ENCODE peak calls at places on chromosomes 3 and 15, in five cellular contexts. One of them, this sample, is unnamed.
A peak's percentile ranks its signal among the peaks of the same experiment; 100 is the strongest.

GRCh38 chr3:113606539-113607218 is 74.3 kb downstream of the SIDT1 start:
- DNase-seq in mucosa of descending colon: no peak
- DNase-seq in stimulated activated CD4-positive, alpha-beta T cell treated with anti-CD3 and anti-CD28 coated beads, Interleukin-2, amount 100 ng/mL, for 24 hours: peak; percentile 32
- DNase-seq in activated T-cell treated with anti-CD3 and anti-CD28 coated beads, Interleukin-2, amount 50 U/mL, for 24 hours: peak; percentile 36
- DNase-seq in fibroblast of mammary gland: no peak
- DNase-seq in this sample: no peak

GRCh38 chr3:32420138-32420981 is 28.7 kb downstream of the CMTM7 start:
- DNase-seq in mucosa of descending colon: no peak
- DNase-seq in fibroblast of mammary gland: no peak
- DNase-seq in stimulated activated CD4-positive, alpha-beta T cell treated with anti-CD3 and anti-CD28 coated beads, Interleukin-2, amount 100 ng/mL, for 24 hours: peak; percentile 44
- DNase-seq in activated T-cell treated with anti-CD3 and anti-CD28 coated beads, Interleukin-2, amount 50 U/mL, for 24 hours: no peak
- DNase-seq in this sample: no peak

GRCh38 chr15:53910852-53911251 is 67.4 kb upstream of the UNC13C start:
- DNase-seq in fibroblast of mammary gland: no peak
- DNase-seq in stimulated activated CD4-positive, alpha-beta T cell treated with anti-CD3 and anti-CD28 coated beads, Interleukin-2, amount 100 ng/mL, for 24 hours: no peak
- DNase-seq in activated T-cell treated with anti-CD3 and anti-CD28 coated beads, Interleukin-2, amount 50 U/mL, for 24 hours: no peak
- DNase-seq in mucosa of descending colon: peak; percentile 51
- DNase-seq in this sample: no peak

GRCh38 chr3:106809633-106810460 is 567.4 kb upstream of the CCDC54 start:
- DNase-seq in stimulated activated CD4-positive, alpha-beta T cell treated with anti-CD3 and anti-CD28 coated beads, Interleukin-2, amount 100 ng/mL, for 24 hours: no peak
- DNase-seq in activated T-cell treated with anti-CD3 and anti-CD28 coated beads, Interleukin-2, amount 50 U/mL, for 24 hours: no peak
- DNase-seq in mucosa of descending colon: no peak
- DNase-seq in fibroblast of mammary gland: peak; percentile 36
- DNase-seq in this sample: no peak

GRCh38 chr3:191065183-191065805 is 133.7 kb upstream of the OSTN start:
- DNase-seq in mucosa of descending colon: no peak
- DNase-seq in stimulated activated CD4-positive, alpha-beta T cell treated with anti-CD3 and anti-CD28 coated beads, Interleukin-2, amount 100 ng/mL, for 24 hours: no peak
- DNase-seq in fibroblast of mammary gland: peak; percentile 94
- DNase-seq in activated T-cell treated with anti-CD3 and anti-CD28 coated beads, Interleukin-2, amount 50 U/mL, for 24 hours: no peak
- DNase-seq in this sample: no peak

GRCh38 chr3:39809181-39809994 is at the start of gene MYRIP:
- DNase-seq in stimulated activated CD4-positive, alpha-beta T cell treated with anti-CD3 and anti-CD28 coated beads, Interleukin-2, amount 100 ng/mL, for 24 hours: peak; percentile 27
- DNase-seq in activated T-cell treated with anti-CD3 and anti-CD28 coated beads, Interleukin-2, amount 50 U/mL, for 24 hours: no peak
- DNase-seq in fibroblast of mammary gland: no peak
- DNase-seq in mucosa of descending colon: peak; percentile 69
- DNase-seq in this sample: peak; percentile 18

GRCh38 chr3:78496458-78496857 is 1271.3 kb downstream of the ROBO1 start:
- DNase-seq in fibroblast of mammary gland: no peak
- DNase-seq in activated T-cell treated with anti-CD3 and anti-CD28 coated beads, Interleukin-2, amount 50 U/mL, for 24 hours: no peak
- DNase-seq in mucosa of descending colon: no peak
- DNase-seq in stimulated activated CD4-positive, alpha-beta T cell treated with anti-CD3 and anti-CD28 coated beads, Interleukin-2, amount 100 ng/mL, for 24 hours: no peak
- DNase-seq in this sample: no peak

GRCh38 chr3:123750659-123751420 is 133.3 kb downstream of the MYLK start:
- DNase-seq in stimulated activated CD4-positive, alpha-beta T cell treated with anti-CD3 and anti-CD28 coated beads, Interleukin-2, amount 100 ng/mL, for 24 hours: no peak
- DNase-seq in fibroblast of mammary gland: peak; percentile 78
- DNase-seq in activated T-cell treated with anti-CD3 and anti-CD28 coated beads, Interleukin-2, amount 50 U/mL, for 24 hours: no peak
- DNase-seq in mucosa of descending colon: no peak
- DNase-seq in this sample: no peak

GRCh38 chr15:31489801-31490646 is 163.4 kb downstream of the KLF13 start:
- DNase-seq in stimulated activated CD4-positive, alpha-beta T cell treated with anti-CD3 and anti-CD28 coated beads, Interleukin-2, amount 100 ng/mL, for 24 hours: peak; percentile 40
- DNase-seq in fibroblast of mammary gland: peak; percentile 68
- DNase-seq in activated T-cell treated with anti-CD3 and anti-CD28 coated beads, Interleukin-2, amount 50 U/mL, for 24 hours: peak; percentile 60
- DNase-seq in mucosa of descending colon: no peak
- DNase-seq in this sample: no peak

GRCh38 chr3:146589899-146590508 is 15.1 kb downstream of the PLSCR5 start:
- DNase-seq in stimulated activated CD4-positive, alpha-beta T cell treated with anti-CD3 and anti-CD28 coated beads, Interleukin-2, amount 100 ng/mL, for 24 hours: peak; percentile 9
- DNase-seq in mucosa of descending colon: no peak
- DNase-seq in activated T-cell treated with anti-CD3 and anti-CD28 coated beads, Interleukin-2, amount 50 U/mL, for 24 hours: no peak
- DNase-seq in fibroblast of mammary gland: peak; percentile 68
- DNase-seq in this sample: peak; percentile 34

GRCh38 chr3:108818404-108818803 is 4.2 kb upstream of the TRAT1 start:
- DNase-seq in stimulated activated CD4-positive, alpha-beta T cell treated with anti-CD3 and anti-CD28 coated beads, Interleukin-2, amount 100 ng/mL, for 24 hours: peak; percentile 49
- DNase-seq in mucosa of descending colon: no peak
- DNase-seq in activated T-cell treated with anti-CD3 and anti-CD28 coated beads, Interleukin-2, amount 50 U/mL, for 24 hours: peak; percentile 47
- DNase-seq in fibroblast of mammary gland: peak; percentile 7
- DNase-seq in this sample: no peak

GRCh38 chr3:40885423-40885822 is 313.9 kb upstream of the CTNNB1 start:
- DNase-seq in stimulated activated CD4-positive, alpha-beta T cell treated with anti-CD3 and anti-CD28 coated beads, Interleukin-2, amount 100 ng/mL, for 24 hours: no peak
- DNase-seq in activated T-cell treated with anti-CD3 and anti-CD28 coated beads, Interleukin-2, amount 50 U/mL, for 24 hours: no peak
- DNase-seq in fibroblast of mammary gland: no peak
- DNase-seq in mucosa of descending colon: no peak
- DNase-seq in this sample: no peak

GRCh38 chr3:42697326-42698051 is 5.1 kb downstream of the HHATL start:
- DNase-seq in mucosa of descending colon: no peak
- DNase-seq in fibroblast of mammary gland: no peak
- DNase-seq in activated T-cell treated with anti-CD3 and anti-CD28 coated beads, Interleukin-2, amount 50 U/mL, for 24 hours: no peak
- DNase-seq in stimulated activated CD4-positive, alpha-beta T cell treated with anti-CD3 and anti-CD28 coated beads, Interleukin-2, amount 100 ng/mL, for 24 hours: no peak
- DNase-seq in this sample: no peak

This sample was measured in DMS153.